ENCODE peak calls at places on chromosomes 16 and 17, in eight cellular contexts. I, O, A, C, D, P, Q and U are unnamed samples.

GRCh38 chr17:2068589-2069051 is 13.7 kb downstream of the HIC1 start:
- ATAC-seq in Q (no peak), A (no peak), P (no peak), D (no peak), I (no peak), C (no peak), O (no peak), U (no peak)

GRCh38 chr17:56876766-56877179 is 37.1 kb downstream of the TRIM25 start:
- ATAC-seq in D (peak), I (no peak), A (no peak), Q (no peak), P (no peak), O (peak), C (no peak), U (no peak)

GRCh38 chr16:11370084-11370931 is 25.0 kb downstream of the RMI2 start:
- ATAC-seq in P (no peak), O (no peak), I (no peak), Q (no peak), C (peak), D (no peak), A (no peak), U (peak)

GRCh38 chr17:81364278-81365147 is 30.7 kb upstream of the BAHCC1 start:
- ATAC-seq in D (no peak), C (no peak), Q (peak), P (peak), I (peak), A (no peak), O (peak), U (peak)

GRCh38 chr17:16007439-16007838 is 7.8 kb downstream of the TTC19 start:
- ATAC-seq in O (no peak), A (peak), P (no peak), I (no peak), Q (no peak), D (no peak), C (no peak), U (no peak)

GRCh38 chr16:72131036-72131435 is 37.4 kb downstream of the DHX38 start:
- ATAC-seq in I (no peak), Q (no peak), P (no peak), A (no peak), O (no peak), C (no peak), D (no peak), U (no peak)

GRCh38 chr17:73174126-73174525 is 9.3 kb downstream of the SSTR2 start:
- ATAC-seq in C (no peak), I (no peak), O (no peak), Q (no peak), P (no peak), D (no peak), A (no peak), U (no peak)

GRCh38 chr16:29730649-29731048 is 15.1 kb downstream of the C16orf54 start:
- ATAC-seq in P (no peak), A (no peak), C (peak), D (no peak), I (no peak), O (no peak), Q (no peak), U (no peak)

GRCh38 chr17:16466407-16466806 is 25.6 kb downstream of the LRRC75A start:
- ATAC-seq in O (no peak), I (no peak), A (no peak), Q (peak), D (no peak), P (no peak), C (no peak), U (no peak)

GRCh38 chr16:19639986-19640421 is 78.0 kb downstream of the KNOP1 start:
- ATAC-seq in I (peak), A (no peak), C (no peak), O (no peak), P (no peak), D (peak), Q (no peak), U (no peak)

GRCh38 chr17:64061157-64061898 is 40.9 kb upstream of the ICAM2 start:
- ATAC-seq in A (no peak), C (peak), I (no peak), Q (no peak), O (no peak), D (no peak), P (no peak), U (peak)

GRCh38 chr16:56163938-56164337 is 27.4 kb upstream of the GNAO1 start:
- ATAC-seq in O (no peak), P (no peak), Q (no peak), C (no peak), D (no peak), A (no peak), I (no peak), U (no peak)

GRCh38 chr17:19313066-19313745 is 49.3 kb downstream of the B9D1 start:
- ATAC-seq in P (no peak), O (no peak), C (no peak), Q (no peak), D (no peak), I (no peak), A (no peak), U (no peak)

GRCh38 chr16:88628512-88628974 is 9.8 kb upstream of the IL17C start:
- ATAC-seq in C (no peak), O (peak), D (peak), Q (peak), P (peak), I (peak), A (no peak), U (no peak)

GRCh38 chr17:82246365-82247174 is 17.7 kb downstream of the SLC16A3 start:
- ATAC-seq in D (peak), I (peak), Q (peak), C (peak), O (no peak), P (no peak), A (peak), U (peak)

GRCh38 chr17:76246080-76247066 is 6.1 kb upstream of the RNF157 start:
- ATAC-seq in A (peak), O (peak), I (peak), Q (peak), P (peak), C (peak), D (no peak), U (peak)

GRCh38 chr16:13630292-13630850 is 289.6 kb upstream of the ERCC4 start:
- ATAC-seq in A (no peak), C (no peak), I (no peak), D (no peak), O (no peak), Q (no peak), P (no peak), U (no peak)

GRCh38 chr17:49872776-49873377 is 25.0 kb upstream of the TAC4 start:
- ATAC-seq in O (no peak), P (no peak), C (no peak), Q (no peak), A (no peak), D (no peak), I (no peak), U (no peak)

GRCh38 chr16:71367243-71367976 is 8.9 kb downstream of the CALB2 start:
- ATAC-seq in O (peak), A (no peak), C (peak), D (peak), P (peak), I (no peak), Q (peak), U (peak)

GRCh38 chr16:85592700-85593502 is 20.2 kb upstream of the GSE1 start:
- ATAC-seq in C (no peak), D (peak), I (no peak), P (no peak), A (peak), O (peak), Q (peak), U (no peak)

GRCh38 chr16:30669026-30670000 is 11.1 kb downstream of the FBRS start:
- ATAC-seq in I (no peak), C (no peak), O (peak), A (no peak), Q (peak), D (peak), P (no peak), U (peak)

GRCh38 chr16:31010539-31010938 is at the start of gene STX1B:
- ATAC-seq in C (no peak), A (no peak), P (peak), O (peak), Q (no peak), I (no peak), D (no peak), U (no peak)

GRCh38 chr16:19437280-19437679 is 19.6 kb downstream of the TMC5 start:
- ATAC-seq in P (no peak), I (no peak), D (no peak), A (no peak), C (peak), O (no peak), Q (peak), U (no peak)

GRCh38 chr17:56322991-56323390 is 169.7 kb downstream of the ANKFN1 start:
- ATAC-seq in A (no peak), O (no peak), P (no peak), D (peak), I (no peak), C (no peak), Q (no peak), U (no peak)

GRCh38 chr17:44988256-44988942 is 20.3 kb upstream of the C1QL1 start:
- ATAC-seq in I (no peak), Q (no peak), A (no peak), O (no peak), C (no peak), D (no peak), P (peak), U (no peak)